ENCODE peak calls at places on chromosomes 4 and X, in four cellular contexts. C, Z, D and U are unnamed samples.

GRCh38 chrX:139560221-139560620 is 29.7 kb downstream of the F9 start:
- DNase-seq in D (peak), Z (no peak), C (peak), U (no peak)

GRCh38 chrX:86806786-86807185 is 658.5 kb downstream of the DACH2 start:
- DNase-seq in C (no peak), D (peak), Z (peak), U (peak)

GRCh38 chr4:1651609-1652008 is 32.5 kb downstream of the FAM53A start:
- DNase-seq in D (no peak), C (no peak), Z (no peak), U (no peak)

GRCh38 chr4:178917756-178918155 is 1475.5 kb upstream of the AGA start:
- DNase-seq in Z (no peak), D (no peak), C (no peak), U (no peak)

GRCh38 chrX:9729161-9729885 is 36.3 kb downstream of the GPR143 start:
- DNase-seq in Z (no peak), C (no peak), D (peak), U (no peak)

GRCh38 chr4:94304365-94304971 is 38.2 kb downstream of the HPGDS start:
- DNase-seq in D (peak), Z (peak), C (no peak), U (peak)

GRCh38 chr4:73018595-73018994 is 50.9 kb downstream of the COX18 start:
- DNase-seq in Z (no peak), D (no peak), C (no peak), U (no peak)

GRCh38 chrX:28851871-28852270 is 264.6 kb downstream of the IL1RAPL1 start:
- DNase-seq in D (no peak), C (no peak), Z (no peak), U (peak)

GRCh38 chrX:38654302-38654701 is 93.0 kb downstream of the TSPAN7 start:
- DNase-seq in C (peak), Z (peak), D (peak), U (peak)

GRCh38 chr4:158809611-158810486 is 41.0 kb downstream of the FNIP2 start:
- DNase-seq in Z (peak), D (peak), C (peak), U (peak)

GRCh38 chrX:53223955-53224859 is 800 bp downstream of the KDM5C start:
- DNase-seq in Z (peak), C (peak), D (peak), U (peak)

GRCh38 chr4:98262431-98262830 is 1.2 kb downstream of the RAP1GDS1 start:
- DNase-seq in Z (no peak), D (peak), C (no peak), U (no peak)

GRCh38 chr4:172998527-172999469 is 169.8 kb upstream of the GALNT7 start:
- DNase-seq in D (peak), Z (peak), C (peak), U (no peak)

GRCh38 chr4:89296399-89296798 is 11.2 kb downstream of the GPRIN3 start:
- DNase-seq in D (no peak), Z (no peak), C (no peak), U (peak)

GRCh38 chr4:174505012-174505411 is 17.3 kb downstream of the HPGD start:
- DNase-seq in D (no peak), Z (no peak), C (no peak), U (no peak)

GRCh38 chr4:1249731-1250526 is 999 bp upstream of the CTBP1 start:
- DNase-seq in C (peak), Z (peak), D (peak), U (peak)

GRCh38 chr4:15376145-15376544 is 51.7 kb upstream of the C1QTNF7 start:
- DNase-seq in D (no peak), Z (no peak), C (no peak), U (no peak)

GRCh38 chr4:610411-611261 is 14.7 kb upstream of the PDE6B start:
- DNase-seq in C (peak), D (peak), Z (peak), U (peak)

GRCh38 chrX:96715412-96715940 is 30.8 kb downstream of the DIAPH2 start:
- DNase-seq in Z (peak), D (peak), C (peak), U (no peak)

GRCh38 chr4:105472871-105473339 is 957 bp downstream of the PPA2 start:
- DNase-seq in C (no peak), Z (peak), D (peak), U (no peak)

GRCh38 chr4:123506311-123506685 is 109.7 kb downstream of the SPRY1 start:
- DNase-seq in D (no peak), Z (no peak), C (no peak), U (no peak)
- H2AFZ ChIP-seq in D (no peak), Z (peak), C (peak), U (peak)

DNA sequence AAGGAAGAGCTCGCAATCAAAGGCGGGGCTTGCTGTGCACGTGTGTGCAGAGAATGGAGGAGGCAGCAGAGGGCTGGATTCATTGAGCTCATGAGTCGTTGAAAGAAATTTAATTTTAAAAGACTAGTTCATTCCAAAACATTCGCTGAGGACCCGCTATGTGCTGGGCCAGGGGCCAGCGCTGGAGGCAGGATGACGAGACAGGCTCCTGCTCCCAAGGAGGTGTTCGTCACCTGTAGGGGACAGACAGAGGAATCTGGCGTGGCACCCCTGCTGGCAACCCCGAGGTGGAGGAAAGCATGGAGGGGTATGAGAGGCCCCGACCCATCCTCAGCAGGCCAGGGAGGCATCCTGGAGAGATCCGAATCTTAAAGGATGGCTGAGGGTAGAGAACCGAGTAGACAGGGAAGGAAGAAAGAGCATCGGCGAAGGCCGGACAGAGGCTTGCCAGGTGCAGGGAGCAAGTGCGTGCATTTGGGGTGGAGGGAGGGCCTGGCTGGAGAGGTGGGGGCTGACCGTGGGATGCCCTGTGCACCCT is 96.4 kb downstream of the CPZ start:
- DNase-seq in D (peak), Z (no peak), C (no peak), U (no peak)
- TF ChIP-seq EZH2 in D (no peak), Z (no peak), C (no peak), U (no peak)

DNA sequence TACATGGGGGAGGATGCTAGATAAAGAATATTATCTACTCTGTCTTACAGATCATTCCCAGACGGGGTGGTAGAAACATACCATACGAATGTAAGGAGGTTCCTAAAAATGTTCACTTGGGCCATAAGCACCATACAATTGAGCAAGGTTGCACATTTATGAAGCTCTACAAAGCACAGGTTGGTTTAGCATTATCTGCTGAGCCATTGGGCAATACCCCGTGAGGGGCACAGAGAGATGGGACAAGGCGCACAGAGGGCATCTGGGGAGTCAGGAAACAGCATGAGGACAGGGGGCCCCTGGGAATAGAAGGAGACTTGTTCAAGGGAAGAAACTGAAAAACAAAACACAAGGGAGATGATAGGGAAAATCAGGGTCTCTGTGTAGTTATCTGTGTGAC is 305.3 kb downstream of the TRIML1 start:
- DNase-seq in C (no peak), D (no peak), Z (no peak), U (no peak)
- H2AFZ ChIP-seq in C (no peak), D (no peak), Z (no peak), U (no peak)

GRCh38 chr4:80266267-80266901 is at the start of gene FGF5:
- DNase-seq in D (peak), Z (peak), C (peak), U (peak)
- TF ChIP-seq EZH2 in D (no peak), Z (no peak), C (no peak), U (peak)

GRCh38 chr4:184515606-184516005 is 41.3 kb upstream of the IRF2 start:
- DNase-seq in C (no peak), D (no peak), Z (no peak), U (no peak)

GRCh38 chr4:184511156-184511555 is 36.8 kb upstream of the IRF2 start:
- DNase-seq in Z (no peak), D (no peak), C (no peak), U (no peak)

GRCh38 chr4:184510431-184510830 is 36.1 kb upstream of the IRF2 start:
- DNase-seq in C (no peak), Z (no peak), D (no peak), U (no peak)

GRCh38 chr4:184513802-184514120 is 39.4 kb upstream of the IRF2 start:
- DNase-seq in C (no peak), Z (no peak), D (no peak), U (no peak)

DNA sequence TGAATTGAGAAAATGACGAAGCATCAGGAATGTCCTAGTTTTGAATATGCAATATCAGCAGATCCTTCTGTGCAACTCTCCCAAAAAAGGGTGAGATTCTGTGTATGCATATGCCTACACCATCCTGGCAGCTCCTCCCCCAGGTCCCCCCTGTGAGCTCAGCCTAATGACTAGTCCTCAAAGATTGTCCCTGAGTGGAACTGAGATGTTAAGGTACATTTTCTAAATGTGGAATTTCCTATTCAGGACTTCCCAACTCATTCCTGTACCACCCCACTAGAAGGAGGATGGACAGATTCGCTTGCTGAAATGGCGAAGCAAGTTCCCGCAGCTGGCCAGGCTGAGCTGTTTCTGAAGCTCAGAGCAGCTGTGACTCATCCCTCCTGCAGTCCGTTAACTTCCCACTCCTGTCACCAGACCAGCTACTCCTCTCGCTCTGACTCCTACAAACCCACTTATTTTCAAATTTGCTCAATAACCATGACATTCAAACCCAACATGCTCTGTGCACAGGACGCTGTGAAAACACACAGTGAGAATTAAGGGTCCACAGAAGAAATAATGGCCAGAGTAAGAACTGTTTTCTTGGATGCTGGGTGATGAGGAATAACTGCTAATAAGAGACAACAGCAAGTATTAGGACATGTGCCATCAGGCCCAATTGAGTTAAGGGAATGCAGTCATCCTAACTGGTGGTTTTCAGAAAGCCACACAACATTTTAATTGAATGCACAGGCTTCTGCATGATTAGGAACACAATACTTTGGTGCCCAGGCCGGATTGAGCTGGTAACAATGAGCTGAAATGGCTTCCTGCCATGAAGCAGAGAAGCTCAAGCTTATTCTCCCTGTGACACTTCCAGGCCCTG is 40.0 kb upstream of the IRF2 start:
- DNase-seq in D (peak), Z (peak), C (peak), U (peak)
- H2AFZ ChIP-seq in D (peak), Z (peak), C (peak), U (no peak)

GRCh38 chr4:185020293-185020808 is 2.1 kb downstream of the HELT start:
- DNase-seq in Z (no peak), C (peak), D (peak), U (no peak)
- TF ChIP-seq EZH2 in Z (no peak), C (peak), D (no peak), U (no peak)

GRCh38 chrX:46912098-46912672 is at the start of gene JADE3:
- DNase-seq in Z (peak), C (peak), D (peak), U (peak)
- H2AFZ ChIP-seq in Z (no peak), C (peak), D (peak), U (peak)

DNA sequence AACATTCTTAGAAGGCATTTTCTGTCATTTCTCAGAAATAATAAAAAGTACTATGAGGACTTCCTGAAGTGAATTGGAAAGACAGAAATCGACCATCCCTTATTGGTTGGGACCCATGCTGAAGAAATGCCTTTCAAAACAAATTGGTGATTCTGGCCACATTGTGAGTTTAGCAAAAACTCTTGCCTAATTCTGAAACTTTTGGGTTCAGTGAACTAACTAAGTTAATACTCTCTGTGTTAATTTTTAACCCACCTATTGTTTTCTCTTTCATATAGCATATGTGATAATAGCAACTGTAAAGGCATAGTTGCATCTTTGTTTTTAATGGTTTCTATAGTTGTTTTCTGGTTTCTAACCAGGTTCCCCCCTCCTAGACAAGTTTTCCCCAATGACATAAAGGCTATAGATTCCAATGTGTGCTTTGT is 129.3 kb upstream of the FAT1 start:
- DNase-seq in Z (no peak), C (no peak), D (no peak), U (no peak)
- TF ChIP-seq EZH2 in Z (no peak), C (no peak), D (no peak), U (no peak)

GRCh38 chrX:20530319-20530979 is 263.7 kb upstream of the RPS6KA3 start:
- DNase-seq in D (peak), C (no peak), Z (peak), U (peak)
- H2AFZ ChIP-seq in D (peak), C (peak), Z (peak), U (no peak)

GRCh38 chr4:163343604-163344146 is at the start of gene NPY5R:
- DNase-seq in D (no peak), C (no peak), Z (no peak), U (peak)

GRCh38 chr4:163344147-163345050 is 707 bp downstream of the NPY5R start:
- DNase-seq in Z (no peak), D (no peak), C (no peak), U (peak)
- TF ChIP-seq EZH2 in Z (peak), D (peak), C (peak), U (peak)